ENCODE peak calls at places on chromosomes 6 and 20, in four cellular contexts. One of them, this sample, is unnamed.

GRCh38 chr6:84581494-84582259 is 182.7 kb downstream of the TBX18 start:
- DNase-seq in mesendoderm: no peak
- DNase-seq in H1: no peak
- DNase-seq in IMR-90: peak; percentile 73
- DNase-seq in this sample: no peak

GRCh38 chr6:43163899-43164298 is 7.2 kb upstream of the SRF start:
- DNase-seq in mesendoderm: no peak
- DNase-seq in H1: no peak
- DNase-seq in IMR-90: no peak
- DNase-seq in this sample: no peak

GRCh38 chr6:13813621-13814175 is 659 bp downstream of the MCUR1 start:
- DNase-seq in H1: no peak
- DNase-seq in mesendoderm: peak; percentile 96
- DNase-seq in IMR-90: peak; percentile 50
- DNase-seq in this sample: peak; percentile 87

GRCh38 chr6:72418495-72418894 is 203.4 kb upstream of the KCNQ5 start:
- DNase-seq in H1: no peak
- DNase-seq in IMR-90: peak; percentile 89
- DNase-seq in mesendoderm: peak; percentile 6
- DNase-seq in this sample: no peak

GRCh38 chr6:85461806-85462185 is 11.9 kb downstream of the NT5E start:
- DNase-seq in mesendoderm: no peak
- DNase-seq in H1: no peak
- DNase-seq in IMR-90: no peak
- DNase-seq in this sample: no peak

GRCh38 chr6:79874531-79875132 is 72.7 kb downstream of the ELOVL4 start:
- DNase-seq in mesendoderm: no peak
- DNase-seq in IMR-90: no peak
- DNase-seq in H1: no peak
- DNase-seq in this sample: no peak

GRCh38 chr6:52872031-52872430 is 31.4 kb upstream of the GSTA5 start:
- DNase-seq in mesendoderm: no peak
- DNase-seq in IMR-90: peak; percentile 10
- DNase-seq in H1: no peak
- DNase-seq in this sample: no peak

GRCh38 chr20:38117635-38118034 is 47.4 kb downstream of the TGM2 start:
- DNase-seq in mesendoderm: peak; percentile 83
- DNase-seq in IMR-90: peak; percentile 66
- DNase-seq in H1: no peak
- DNase-seq in this sample: no peak

GRCh38 chr20:7736336-7736735 is 203.9 kb downstream of the HAO1 start:
- DNase-seq in IMR-90: no peak
- DNase-seq in mesendoderm: no peak
- DNase-seq in H1: no peak
- DNase-seq in this sample: no peak

GRCh38 chr6:133286765-133287164 is 45.6 kb downstream of the EYA4 start:
- DNase-seq in H1: no peak
- DNase-seq in IMR-90: peak; percentile 27
- DNase-seq in mesendoderm: peak; percentile 52
- DNase-seq in this sample: no peak

GRCh38 chr6:72657798-72658197 is 35.9 kb downstream of the KCNQ5 start:
- DNase-seq in H1: no peak
- DNase-seq in mesendoderm: no peak
- DNase-seq in IMR-90: peak; percentile 47
- DNase-seq in this sample: no peak

GRCh38 chr20:5652626-5653573 is 97.3 kb upstream of the SHLD1 start:
- DNase-seq in H1: no peak
- DNase-seq in mesendoderm: no peak
- DNase-seq in IMR-90: peak; percentile 98
- DNase-seq in this sample: no peak

GRCh38 chr6:112773217-112773616 is 426.1 kb downstream of the RFPL4B start:
- DNase-seq in IMR-90: peak; percentile 33
- DNase-seq in H1: no peak
- DNase-seq in mesendoderm: no peak
- DNase-seq in this sample: no peak

GRCh38 chr20:13533946-13534345 is 104.8 kb downstream of the TASP1 start:
- DNase-seq in mesendoderm: no peak
- DNase-seq in IMR-90: no peak
- DNase-seq in H1: no peak
- DNase-seq in this sample: no peak

GRCh38 chr6:2875840-2876207 is 27.3 kb downstream of the SERPINB9 start:
- DNase-seq in IMR-90: no peak
- DNase-seq in H1: no peak
- DNase-seq in mesendoderm: peak; percentile 63
- DNase-seq in this sample: no peak

GRCh38 chr20:5349448-5349847 is 32.7 kb upstream of the PROKR2 start:
- DNase-seq in mesendoderm: no peak
- DNase-seq in H1: no peak
- DNase-seq in IMR-90: peak; percentile 1
- DNase-seq in this sample: no peak

GRCh38 chr20:39630215-39630614 is 668.1 kb downstream of the DHX35 start:
- DNase-seq in H1: no peak
- DNase-seq in mesendoderm: no peak
- DNase-seq in IMR-90: no peak
- DNase-seq in this sample: no peak

GRCh38 chr20:46814366-46815232 is 80.0 kb upstream of the EYA2 start:
- DNase-seq in H1: no peak
- DNase-seq in IMR-90: peak; percentile 87
- DNase-seq in mesendoderm: peak; percentile 93
- DNase-seq in this sample: peak; percentile 63

GRCh38 chr20:34215711-34216381 is 25.4 kb upstream of the ASIP start:
- DNase-seq in H1: peak; percentile 87
- DNase-seq in IMR-90: peak; percentile 67
- DNase-seq in mesendoderm: peak; percentile 93
- DNase-seq in this sample: peak; percentile 90

GRCh38 chr6:164097557-164098398 is 683.3 kb downstream of the QKI start:
- DNase-seq in H1: no peak
- DNase-seq in mesendoderm: peak; percentile 72
- DNase-seq in IMR-90: peak; percentile 7
- DNase-seq in this sample: peak; percentile 40

GRCh38 chr6:123810214-123810613 is 6.5 kb downstream of the NKAIN2 start:
- DNase-seq in mesendoderm: no peak
- DNase-seq in IMR-90: no peak
- DNase-seq in H1: no peak
- DNase-seq in this sample: no peak

GRCh38 chr6:39223535-39223934 is 5.7 kb downstream of the KCNK5 start:
- DNase-seq in IMR-90: no peak
- DNase-seq in mesendoderm: no peak
- DNase-seq in H1: no peak
- DNase-seq in this sample: peak; percentile 12

GRCh38 chr6:127737768-127738167 is 160.8 kb downstream of the C6orf58 start:
- DNase-seq in H1: no peak
- DNase-seq in IMR-90: peak; percentile 8
- DNase-seq in mesendoderm: no peak
- DNase-seq in this sample: no peak

GRCh38 chr6:56693246-56693607 is 50.5 kb upstream of the DST start:
- DNase-seq in H1: no peak
- DNase-seq in mesendoderm: no peak
- DNase-seq in IMR-90: peak; percentile 87
- DNase-seq in this sample: no peak

GRCh38 chr6:5619249-5619648 is 357.9 kb downstream of the FARS2 start:
- DNase-seq in IMR-90: no peak
- DNase-seq in mesendoderm: no peak
- DNase-seq in H1: no peak
- DNase-seq in this sample: no peak

GRCh38 chr6:14275493-14275851 is 157.9 kb downstream of the CD83 start:
- DNase-seq in mesendoderm: no peak
- DNase-seq in H1: no peak
- DNase-seq in IMR-90: peak; percentile 37
- DNase-seq in this sample: peak; percentile 43

GRCh38 chr6:49787176-49787575 is at the start of gene PGK2:
- DNase-seq in IMR-90: no peak
- DNase-seq in H1: peak; percentile 71
- DNase-seq in mesendoderm: peak; percentile 86
- DNase-seq in this sample: peak; percentile 93

GRCh38 chr20:33687993-33688937 is 2.1 kb upstream of the E2F1 start:
- DNase-seq in H1: no peak
- DNase-seq in mesendoderm: no peak
- DNase-seq in IMR-90: no peak
- DNase-seq in this sample: no peak

GRCh38 chr6:159715605-159716004 is 11.7 kb upstream of the WTAP start:
- DNase-seq in IMR-90: no peak
- DNase-seq in mesendoderm: no peak
- DNase-seq in H1: no peak
- DNase-seq in this sample: no peak
- H3K56ac ChIP-seq in IMR-90: no peak overlapping the region
- H3K56ac ChIP-seq in mesendoderm: no peak overlapping the region
- H3K56ac ChIP-seq in H1: no peak overlapping the region
- H3K56ac ChIP-seq in this sample: no peak overlapping the region

GRCh38 chr6:160274846-160275510 is 16.4 kb upstream of the SLC22A2 start:
- DNase-seq in H1: no peak
- DNase-seq in mesendoderm: no peak
- DNase-seq in IMR-90: no peak
- DNase-seq in this sample: no peak

GRCh38 chr6:160270347-160270746 is 11.7 kb upstream of the SLC22A2 start:
- DNase-seq in mesendoderm: no peak
- DNase-seq in H1: no peak
- DNase-seq in IMR-90: no peak
- DNase-seq in this sample: no peak

GRCh38 chr6:160273760-160274159 is 15.1 kb upstream of the SLC22A2 start:
- DNase-seq in IMR-90: no peak
- DNase-seq in mesendoderm: no peak
- DNase-seq in H1: no peak
- DNase-seq in this sample: no peak

GRCh38 chr6:160273196-160273595 is 14.6 kb upstream of the SLC22A2 start:
- DNase-seq in H1: no peak
- DNase-seq in mesendoderm: no peak
- DNase-seq in IMR-90: no peak
- DNase-seq in this sample: no peak

GRCh38 chr6:160272707-160273106 is 14.1 kb upstream of the SLC22A2 start:
- DNase-seq in H1: no peak
- DNase-seq in IMR-90: no peak
- DNase-seq in mesendoderm: no peak
- DNase-seq in this sample: no peak
- H3K56ac ChIP-seq in H1: no peak overlapping the region
- H3K56ac ChIP-seq in IMR-90: no peak overlapping the region
- H3K56ac ChIP-seq in mesendoderm: no peak overlapping the region
- H3K56ac ChIP-seq in this sample: no peak overlapping the region

GRCh38 chr6:90139272-90139817 is 157.3 kb downstream of the BACH2 start:
- DNase-seq in H1: no peak
- DNase-seq in mesendoderm: no peak
- DNase-seq in IMR-90: no peak
- DNase-seq in this sample: no peak
- H3K56ac ChIP-seq in H1: no peak overlapping the region
- H3K56ac ChIP-seq in mesendoderm: no peak overlapping the region
- H3K56ac ChIP-seq in IMR-90: no peak overlapping the region
- H3K56ac ChIP-seq in this sample: no peak overlapping the region

GRCh38 chr6:106396426-106397220 is 36.1 kb downstream of the CRYBG1 start:
- DNase-seq in H1: no peak
- DNase-seq in mesendoderm: no peak
- DNase-seq in IMR-90: no peak
- DNase-seq in this sample: no peak
- H3K56ac ChIP-seq in H1: no peak overlapping the region
- H3K56ac ChIP-seq in mesendoderm: no peak overlapping the region
- H3K56ac ChIP-seq in IMR-90: no peak overlapping the region
- H3K56ac ChIP-seq in this sample: no peak overlapping the region